ENCODE peak calls at places on chromosomes 11 and 22, in seven cellular contexts. One of them, this sample, is unnamed.

GRCh38 chr22:46192210-46192993 is 42.1 kb downstream of the PPARA start:
- DNase-seq in non-pigmented ciliary epithelial cell: no peak
- DNase-seq in fibroblast of the aortic adventitia: no peak
- DNase-seq in activated CD4-positive, alpha-beta T cell treated with anti-CD3 and anti-CD28 coated beads, Interleukin-2, amount 50 U/mL, for 24 hours: no peak
- DNase-seq in stimulated activated CD4-positive, alpha-beta T cell treated with anti-CD3 and anti-CD28 coated beads, Interleukin-2, amount 100 ng/mL, for 48 hours: no peak
- DNase-seq in choroid plexus epithelial cell: no peak
- DNase-seq in stimulated activated CD8-positive, alpha-beta memory T cell treated with anti-CD3 and anti-CD28 coated beads, Interleukin-4, amount 100 ng/mL, for 24 hours: no peak
- DNase-seq in this sample: no peak

GRCh38 chr11:64419818-64420485 is 61.0 kb downstream of the RPS6KA4 start:
- DNase-seq in non-pigmented ciliary epithelial cell: no peak
- DNase-seq in fibroblast of the aortic adventitia: peak
- DNase-seq in activated CD4-positive, alpha-beta T cell treated with anti-CD3 and anti-CD28 coated beads, Interleukin-2, amount 50 U/mL, for 24 hours: no peak
- DNase-seq in stimulated activated CD4-positive, alpha-beta T cell treated with anti-CD3 and anti-CD28 coated beads, Interleukin-2, amount 100 ng/mL, for 48 hours: no peak
- DNase-seq in choroid plexus epithelial cell: peak
- DNase-seq in stimulated activated CD8-positive, alpha-beta memory T cell treated with anti-CD3 and anti-CD28 coated beads, Interleukin-4, amount 100 ng/mL, for 24 hours: no peak
- DNase-seq in this sample: peak

GRCh38 chr11:107018902-107019493 is 722 bp upstream of the GUCY1A2 start:
- DNase-seq in non-pigmented ciliary epithelial cell: no peak
- DNase-seq in fibroblast of the aortic adventitia: peak
- DNase-seq in activated CD4-positive, alpha-beta T cell treated with anti-CD3 and anti-CD28 coated beads, Interleukin-2, amount 50 U/mL, for 24 hours: no peak
- DNase-seq in stimulated activated CD4-positive, alpha-beta T cell treated with anti-CD3 and anti-CD28 coated beads, Interleukin-2, amount 100 ng/mL, for 48 hours: no peak
- DNase-seq in choroid plexus epithelial cell: peak
- DNase-seq in stimulated activated CD8-positive, alpha-beta memory T cell treated with anti-CD3 and anti-CD28 coated beads, Interleukin-4, amount 100 ng/mL, for 24 hours: no peak
- DNase-seq in this sample: peak

GRCh38 chr11:72831521-72832300 is 17.5 kb downstream of the ATG16L2 start:
- DNase-seq in non-pigmented ciliary epithelial cell: no peak
- DNase-seq in fibroblast of the aortic adventitia: peak
- DNase-seq in activated CD4-positive, alpha-beta T cell treated with anti-CD3 and anti-CD28 coated beads, Interleukin-2, amount 50 U/mL, for 24 hours: peak
- DNase-seq in stimulated activated CD4-positive, alpha-beta T cell treated with anti-CD3 and anti-CD28 coated beads, Interleukin-2, amount 100 ng/mL, for 48 hours: peak
- DNase-seq in choroid plexus epithelial cell: peak
- DNase-seq in stimulated activated CD8-positive, alpha-beta memory T cell treated with anti-CD3 and anti-CD28 coated beads, Interleukin-4, amount 100 ng/mL, for 24 hours: peak
- DNase-seq in this sample: peak

GRCh38 chr11:67272327-67273259 is 6.3 kb downstream of the GRK2 start:
- DNase-seq in non-pigmented ciliary epithelial cell: no peak
- DNase-seq in fibroblast of the aortic adventitia: no peak
- DNase-seq in activated CD4-positive, alpha-beta T cell treated with anti-CD3 and anti-CD28 coated beads, Interleukin-2, amount 50 U/mL, for 24 hours: no peak
- DNase-seq in stimulated activated CD4-positive, alpha-beta T cell treated with anti-CD3 and anti-CD28 coated beads, Interleukin-2, amount 100 ng/mL, for 48 hours: no peak
- DNase-seq in choroid plexus epithelial cell: no peak
- DNase-seq in stimulated activated CD8-positive, alpha-beta memory T cell treated with anti-CD3 and anti-CD28 coated beads, Interleukin-4, amount 100 ng/mL, for 24 hours: no peak
- DNase-seq in this sample: no peak

GRCh38 chr11:126080206-126080941 is 17.7 kb upstream of the CDON start:
- DNase-seq in non-pigmented ciliary epithelial cell: no peak
- DNase-seq in fibroblast of the aortic adventitia: peak
- DNase-seq in activated CD4-positive, alpha-beta T cell treated with anti-CD3 and anti-CD28 coated beads, Interleukin-2, amount 50 U/mL, for 24 hours: no peak
- DNase-seq in stimulated activated CD4-positive, alpha-beta T cell treated with anti-CD3 and anti-CD28 coated beads, Interleukin-2, amount 100 ng/mL, for 48 hours: no peak
- DNase-seq in choroid plexus epithelial cell: no peak
- DNase-seq in stimulated activated CD8-positive, alpha-beta memory T cell treated with anti-CD3 and anti-CD28 coated beads, Interleukin-4, amount 100 ng/mL, for 24 hours: no peak
- DNase-seq in this sample: peak

GRCh38 chr11:25377466-25377865 is 880.6 kb downstream of the LUZP2 start:
- DNase-seq in non-pigmented ciliary epithelial cell: no peak
- DNase-seq in fibroblast of the aortic adventitia: no peak
- DNase-seq in activated CD4-positive, alpha-beta T cell treated with anti-CD3 and anti-CD28 coated beads, Interleukin-2, amount 50 U/mL, for 24 hours: no peak
- DNase-seq in stimulated activated CD4-positive, alpha-beta T cell treated with anti-CD3 and anti-CD28 coated beads, Interleukin-2, amount 100 ng/mL, for 48 hours: no peak
- DNase-seq in choroid plexus epithelial cell: peak
- DNase-seq in stimulated activated CD8-positive, alpha-beta memory T cell treated with anti-CD3 and anti-CD28 coated beads, Interleukin-4, amount 100 ng/mL, for 24 hours: no peak
- DNase-seq in this sample: no peak

GRCh38 chr22:45039206-45039605 is 29.4 kb upstream of the PHF21B start:
- DNase-seq in non-pigmented ciliary epithelial cell: no peak
- DNase-seq in fibroblast of the aortic adventitia: no peak
- DNase-seq in activated CD4-positive, alpha-beta T cell treated with anti-CD3 and anti-CD28 coated beads, Interleukin-2, amount 50 U/mL, for 24 hours: no peak
- DNase-seq in stimulated activated CD4-positive, alpha-beta T cell treated with anti-CD3 and anti-CD28 coated beads, Interleukin-2, amount 100 ng/mL, for 48 hours: no peak
- DNase-seq in choroid plexus epithelial cell: no peak
- DNase-seq in stimulated activated CD8-positive, alpha-beta memory T cell treated with anti-CD3 and anti-CD28 coated beads, Interleukin-4, amount 100 ng/mL, for 24 hours: no peak
- DNase-seq in this sample: no peak

GRCh38 chr11:65279713-65280459 is 18.1 kb downstream of the POLA2 start:
- DNase-seq in non-pigmented ciliary epithelial cell: peak
- DNase-seq in fibroblast of the aortic adventitia: peak
- DNase-seq in activated CD4-positive, alpha-beta T cell treated with anti-CD3 and anti-CD28 coated beads, Interleukin-2, amount 50 U/mL, for 24 hours: peak
- DNase-seq in stimulated activated CD4-positive, alpha-beta T cell treated with anti-CD3 and anti-CD28 coated beads, Interleukin-2, amount 100 ng/mL, for 48 hours: peak
- DNase-seq in choroid plexus epithelial cell: peak
- DNase-seq in stimulated activated CD8-positive, alpha-beta memory T cell treated with anti-CD3 and anti-CD28 coated beads, Interleukin-4, amount 100 ng/mL, for 24 hours: peak
- DNase-seq in this sample: peak

GRCh38 chr22:17056058-17056457 is 28.7 kb upstream of the IL17RA start:
- DNase-seq in non-pigmented ciliary epithelial cell: no peak
- DNase-seq in fibroblast of the aortic adventitia: no peak
- DNase-seq in activated CD4-positive, alpha-beta T cell treated with anti-CD3 and anti-CD28 coated beads, Interleukin-2, amount 50 U/mL, for 24 hours: no peak
- DNase-seq in stimulated activated CD4-positive, alpha-beta T cell treated with anti-CD3 and anti-CD28 coated beads, Interleukin-2, amount 100 ng/mL, for 48 hours: no peak
- DNase-seq in choroid plexus epithelial cell: no peak
- DNase-seq in stimulated activated CD8-positive, alpha-beta memory T cell treated with anti-CD3 and anti-CD28 coated beads, Interleukin-4, amount 100 ng/mL, for 24 hours: no peak
- DNase-seq in this sample: no peak

GRCh38 chr11:68436985-68437926 is 23.3 kb upstream of the PPP6R3 start:
- DNase-seq in non-pigmented ciliary epithelial cell: peak
- DNase-seq in fibroblast of the aortic adventitia: peak
- DNase-seq in activated CD4-positive, alpha-beta T cell treated with anti-CD3 and anti-CD28 coated beads, Interleukin-2, amount 50 U/mL, for 24 hours: no peak
- DNase-seq in stimulated activated CD4-positive, alpha-beta T cell treated with anti-CD3 and anti-CD28 coated beads, Interleukin-2, amount 100 ng/mL, for 48 hours: no peak
- DNase-seq in choroid plexus epithelial cell: peak
- DNase-seq in stimulated activated CD8-positive, alpha-beta memory T cell treated with anti-CD3 and anti-CD28 coated beads, Interleukin-4, amount 100 ng/mL, for 24 hours: no peak
- DNase-seq in this sample: peak

GRCh38 chr22:29060251-29060650 is 1.4 kb downstream of the C22orf31 start:
- DNase-seq in non-pigmented ciliary epithelial cell: no peak
- DNase-seq in fibroblast of the aortic adventitia: no peak
- DNase-seq in activated CD4-positive, alpha-beta T cell treated with anti-CD3 and anti-CD28 coated beads, Interleukin-2, amount 50 U/mL, for 24 hours: no peak
- DNase-seq in stimulated activated CD4-positive, alpha-beta T cell treated with anti-CD3 and anti-CD28 coated beads, Interleukin-2, amount 100 ng/mL, for 48 hours: no peak
- DNase-seq in choroid plexus epithelial cell: no peak
- DNase-seq in stimulated activated CD8-positive, alpha-beta memory T cell treated with anti-CD3 and anti-CD28 coated beads, Interleukin-4, amount 100 ng/mL, for 24 hours: no peak
- DNase-seq in this sample: no peak

GRCh38 chr11:94837317-94837716 is 69.2 kb downstream of the AMOTL1 start:
- DNase-seq in non-pigmented ciliary epithelial cell: no peak
- DNase-seq in fibroblast of the aortic adventitia: peak
- DNase-seq in activated CD4-positive, alpha-beta T cell treated with anti-CD3 and anti-CD28 coated beads, Interleukin-2, amount 50 U/mL, for 24 hours: no peak
- DNase-seq in stimulated activated CD4-positive, alpha-beta T cell treated with anti-CD3 and anti-CD28 coated beads, Interleukin-2, amount 100 ng/mL, for 48 hours: no peak
- DNase-seq in choroid plexus epithelial cell: no peak
- DNase-seq in stimulated activated CD8-positive, alpha-beta memory T cell treated with anti-CD3 and anti-CD28 coated beads, Interleukin-4, amount 100 ng/mL, for 24 hours: no peak
- DNase-seq in this sample: no peak

GRCh38 chr11:10623797-10624761 is 55.6 kb upstream of the LYVE1 start:
- DNase-seq in non-pigmented ciliary epithelial cell: no peak
- DNase-seq in fibroblast of the aortic adventitia: peak
- DNase-seq in activated CD4-positive, alpha-beta T cell treated with anti-CD3 and anti-CD28 coated beads, Interleukin-2, amount 50 U/mL, for 24 hours: no peak
- DNase-seq in stimulated activated CD4-positive, alpha-beta T cell treated with anti-CD3 and anti-CD28 coated beads, Interleukin-2, amount 100 ng/mL, for 48 hours: no peak
- DNase-seq in choroid plexus epithelial cell: peak
- DNase-seq in stimulated activated CD8-positive, alpha-beta memory T cell treated with anti-CD3 and anti-CD28 coated beads, Interleukin-4, amount 100 ng/mL, for 24 hours: no peak
- DNase-seq in this sample: peak

GRCh38 chr11:3849297-3849874 is 6.1 kb upstream of the STIM1 start:
- DNase-seq in non-pigmented ciliary epithelial cell: no peak
- DNase-seq in fibroblast of the aortic adventitia: peak
- DNase-seq in activated CD4-positive, alpha-beta T cell treated with anti-CD3 and anti-CD28 coated beads, Interleukin-2, amount 50 U/mL, for 24 hours: peak
- DNase-seq in stimulated activated CD4-positive, alpha-beta T cell treated with anti-CD3 and anti-CD28 coated beads, Interleukin-2, amount 100 ng/mL, for 48 hours: peak
- DNase-seq in choroid plexus epithelial cell: peak
- DNase-seq in stimulated activated CD8-positive, alpha-beta memory T cell treated with anti-CD3 and anti-CD28 coated beads, Interleukin-4, amount 100 ng/mL, for 24 hours: no peak
- DNase-seq in this sample: peak

GRCh38 chr11:95891423-95892177 is 32.3 kb downstream of the MTMR2 start:
- DNase-seq in non-pigmented ciliary epithelial cell: no peak
- DNase-seq in fibroblast of the aortic adventitia: no peak
- DNase-seq in activated CD4-positive, alpha-beta T cell treated with anti-CD3 and anti-CD28 coated beads, Interleukin-2, amount 50 U/mL, for 24 hours: no peak
- DNase-seq in stimulated activated CD4-positive, alpha-beta T cell treated with anti-CD3 and anti-CD28 coated beads, Interleukin-2, amount 100 ng/mL, for 48 hours: no peak
- DNase-seq in choroid plexus epithelial cell: peak
- DNase-seq in stimulated activated CD8-positive, alpha-beta memory T cell treated with anti-CD3 and anti-CD28 coated beads, Interleukin-4, amount 100 ng/mL, for 24 hours: no peak
- DNase-seq in this sample: no peak

GRCh38 chr11:124897681-124898680 is at the start of gene ROBO4:
- DNase-seq in non-pigmented ciliary epithelial cell: peak
- DNase-seq in fibroblast of the aortic adventitia: peak
- DNase-seq in activated CD4-positive, alpha-beta T cell treated with anti-CD3 and anti-CD28 coated beads, Interleukin-2, amount 50 U/mL, for 24 hours: no peak
- DNase-seq in stimulated activated CD4-positive, alpha-beta T cell treated with anti-CD3 and anti-CD28 coated beads, Interleukin-2, amount 100 ng/mL, for 48 hours: no peak
- DNase-seq in choroid plexus epithelial cell: peak
- DNase-seq in stimulated activated CD8-positive, alpha-beta memory T cell treated with anti-CD3 and anti-CD28 coated beads, Interleukin-4, amount 100 ng/mL, for 24 hours: no peak
- DNase-seq in this sample: peak

GRCh38 chr11:82949352-82949751 is 47.8 kb downstream of the DDIAS start:
- DNase-seq in non-pigmented ciliary epithelial cell: no peak
- DNase-seq in fibroblast of the aortic adventitia: no peak
- DNase-seq in activated CD4-positive, alpha-beta T cell treated with anti-CD3 and anti-CD28 coated beads, Interleukin-2, amount 50 U/mL, for 24 hours: no peak
- DNase-seq in stimulated activated CD4-positive, alpha-beta T cell treated with anti-CD3 and anti-CD28 coated beads, Interleukin-2, amount 100 ng/mL, for 48 hours: no peak
- DNase-seq in choroid plexus epithelial cell: no peak
- DNase-seq in stimulated activated CD8-positive, alpha-beta memory T cell treated with anti-CD3 and anti-CD28 coated beads, Interleukin-4, amount 100 ng/mL, for 24 hours: no peak
- DNase-seq in this sample: no peak

GRCh38 chr22:37818397-37819099 is 4.6 kb upstream of the GALR3 start:
- DNase-seq in non-pigmented ciliary epithelial cell: no peak
- DNase-seq in fibroblast of the aortic adventitia: peak
- DNase-seq in activated CD4-positive, alpha-beta T cell treated with anti-CD3 and anti-CD28 coated beads, Interleukin-2, amount 50 U/mL, for 24 hours: peak
- DNase-seq in stimulated activated CD4-positive, alpha-beta T cell treated with anti-CD3 and anti-CD28 coated beads, Interleukin-2, amount 100 ng/mL, for 48 hours: peak
- DNase-seq in choroid plexus epithelial cell: peak
- DNase-seq in stimulated activated CD8-positive, alpha-beta memory T cell treated with anti-CD3 and anti-CD28 coated beads, Interleukin-4, amount 100 ng/mL, for 24 hours: peak
- DNase-seq in this sample: peak

GRCh38 chr22:43951966-43952365 is 3.3 kb upstream of the SAMM50 start:
- DNase-seq in non-pigmented ciliary epithelial cell: no peak
- DNase-seq in fibroblast of the aortic adventitia: no peak
- DNase-seq in activated CD4-positive, alpha-beta T cell treated with anti-CD3 and anti-CD28 coated beads, Interleukin-2, amount 50 U/mL, for 24 hours: no peak
- DNase-seq in stimulated activated CD4-positive, alpha-beta T cell treated with anti-CD3 and anti-CD28 coated beads, Interleukin-2, amount 100 ng/mL, for 48 hours: no peak
- DNase-seq in choroid plexus epithelial cell: no peak
- DNase-seq in stimulated activated CD8-positive, alpha-beta memory T cell treated with anti-CD3 and anti-CD28 coated beads, Interleukin-4, amount 100 ng/mL, for 24 hours: no peak
- DNase-seq in this sample: no peak

GRCh38 chr22:26606611-26607010 is 11.2 kb downstream of the CRYBB1 start:
- DNase-seq in non-pigmented ciliary epithelial cell: peak
- DNase-seq in fibroblast of the aortic adventitia: peak
- DNase-seq in activated CD4-positive, alpha-beta T cell treated with anti-CD3 and anti-CD28 coated beads, Interleukin-2, amount 50 U/mL, for 24 hours: no peak
- DNase-seq in stimulated activated CD4-positive, alpha-beta T cell treated with anti-CD3 and anti-CD28 coated beads, Interleukin-2, amount 100 ng/mL, for 48 hours: no peak
- DNase-seq in choroid plexus epithelial cell: peak
- DNase-seq in stimulated activated CD8-positive, alpha-beta memory T cell treated with anti-CD3 and anti-CD28 coated beads, Interleukin-4, amount 100 ng/mL, for 24 hours: no peak
- DNase-seq in this sample: peak

GRCh38 chr11:130673698-130674097 is 225.3 kb downstream of the ADAMTS15 start:
- DNase-seq in non-pigmented ciliary epithelial cell: no peak
- DNase-seq in fibroblast of the aortic adventitia: peak
- DNase-seq in activated CD4-positive, alpha-beta T cell treated with anti-CD3 and anti-CD28 coated beads, Interleukin-2, amount 50 U/mL, for 24 hours: no peak
- DNase-seq in stimulated activated CD4-positive, alpha-beta T cell treated with anti-CD3 and anti-CD28 coated beads, Interleukin-2, amount 100 ng/mL, for 48 hours: no peak
- DNase-seq in choroid plexus epithelial cell: no peak
- DNase-seq in stimulated activated CD8-positive, alpha-beta memory T cell treated with anti-CD3 and anti-CD28 coated beads, Interleukin-4, amount 100 ng/mL, for 24 hours: no peak
- DNase-seq in this sample: no peak

GRCh38 chr11:93100211-93100610 is 97.6 kb downstream of the SLC36A4 start:
- DNase-seq in non-pigmented ciliary epithelial cell: no peak
- DNase-seq in fibroblast of the aortic adventitia: peak
- DNase-seq in activated CD4-positive, alpha-beta T cell treated with anti-CD3 and anti-CD28 coated beads, Interleukin-2, amount 50 U/mL, for 24 hours: no peak
- DNase-seq in stimulated activated CD4-positive, alpha-beta T cell treated with anti-CD3 and anti-CD28 coated beads, Interleukin-2, amount 100 ng/mL, for 48 hours: no peak
- DNase-seq in choroid plexus epithelial cell: peak
- DNase-seq in stimulated activated CD8-positive, alpha-beta memory T cell treated with anti-CD3 and anti-CD28 coated beads, Interleukin-4, amount 100 ng/mL, for 24 hours: no peak
- DNase-seq in this sample: peak

GRCh38 chr11:117696489-117696888 is 100.5 kb downstream of the DSCAML1 start:
- DNase-seq in non-pigmented ciliary epithelial cell: no peak
- DNase-seq in fibroblast of the aortic adventitia: no peak
- DNase-seq in activated CD4-positive, alpha-beta T cell treated with anti-CD3 and anti-CD28 coated beads, Interleukin-2, amount 50 U/mL, for 24 hours: no peak
- DNase-seq in stimulated activated CD4-positive, alpha-beta T cell treated with anti-CD3 and anti-CD28 coated beads, Interleukin-2, amount 100 ng/mL, for 48 hours: no peak
- DNase-seq in choroid plexus epithelial cell: no peak
- DNase-seq in stimulated activated CD8-positive, alpha-beta memory T cell treated with anti-CD3 and anti-CD28 coated beads, Interleukin-4, amount 100 ng/mL, for 24 hours: no peak
- DNase-seq in this sample: no peak

GRCh38 chr22:36930041-36930935 is 16.9 kb downstream of the CSF2RB start:
- DNase-seq in non-pigmented ciliary epithelial cell: no peak
- DNase-seq in fibroblast of the aortic adventitia: no peak
- DNase-seq in activated CD4-positive, alpha-beta T cell treated with anti-CD3 and anti-CD28 coated beads, Interleukin-2, amount 50 U/mL, for 24 hours: no peak
- DNase-seq in stimulated activated CD4-positive, alpha-beta T cell treated with anti-CD3 and anti-CD28 coated beads, Interleukin-2, amount 100 ng/mL, for 48 hours: no peak
- DNase-seq in choroid plexus epithelial cell: no peak
- DNase-seq in stimulated activated CD8-positive, alpha-beta memory T cell treated with anti-CD3 and anti-CD28 coated beads, Interleukin-4, amount 100 ng/mL, for 24 hours: no peak
- DNase-seq in this sample: no peak

GRCh38 chr22:32512267-32512982 is 37.8 kb downstream of the FBXO7 start:
- DNase-seq in non-pigmented ciliary epithelial cell: no peak
- DNase-seq in fibroblast of the aortic adventitia: no peak
- DNase-seq in activated CD4-positive, alpha-beta T cell treated with anti-CD3 and anti-CD28 coated beads, Interleukin-2, amount 50 U/mL, for 24 hours: no peak
- DNase-seq in stimulated activated CD4-positive, alpha-beta T cell treated with anti-CD3 and anti-CD28 coated beads, Interleukin-2, amount 100 ng/mL, for 48 hours: no peak
- DNase-seq in choroid plexus epithelial cell: no peak
- DNase-seq in stimulated activated CD8-positive, alpha-beta memory T cell treated with anti-CD3 and anti-CD28 coated beads, Interleukin-4, amount 100 ng/mL, for 24 hours: no peak
- DNase-seq in this sample: no peak

GRCh38 chr11:34454308-34455032 is 15.7 kb downstream of the CAT start:
- DNase-seq in non-pigmented ciliary epithelial cell: no peak
- DNase-seq in fibroblast of the aortic adventitia: no peak
- DNase-seq in activated CD4-positive, alpha-beta T cell treated with anti-CD3 and anti-CD28 coated beads, Interleukin-2, amount 50 U/mL, for 24 hours: no peak
- DNase-seq in stimulated activated CD4-positive, alpha-beta T cell treated with anti-CD3 and anti-CD28 coated beads, Interleukin-2, amount 100 ng/mL, for 48 hours: no peak
- DNase-seq in choroid plexus epithelial cell: no peak
- DNase-seq in stimulated activated CD8-positive, alpha-beta memory T cell treated with anti-CD3 and anti-CD28 coated beads, Interleukin-4, amount 100 ng/mL, for 24 hours: no peak
- DNase-seq in this sample: no peak

GRCh38 chr11:95398437-95399112 is 167.6 kb upstream of the SESN3 start:
- DNase-seq in non-pigmented ciliary epithelial cell: no peak
- DNase-seq in fibroblast of the aortic adventitia: peak
- DNase-seq in activated CD4-positive, alpha-beta T cell treated with anti-CD3 and anti-CD28 coated beads, Interleukin-2, amount 50 U/mL, for 24 hours: no peak
- DNase-seq in stimulated activated CD4-positive, alpha-beta T cell treated with anti-CD3 and anti-CD28 coated beads, Interleukin-2, amount 100 ng/mL, for 48 hours: no peak
- DNase-seq in choroid plexus epithelial cell: peak
- DNase-seq in stimulated activated CD8-positive, alpha-beta memory T cell treated with anti-CD3 and anti-CD28 coated beads, Interleukin-4, amount 100 ng/mL, for 24 hours: no peak
- DNase-seq in this sample: peak

GRCh38 chr22:43828711-43829447 is 16.8 kb upstream of the EFCAB6 start:
- DNase-seq in non-pigmented ciliary epithelial cell: no peak
- DNase-seq in fibroblast of the aortic adventitia: peak
- DNase-seq in activated CD4-positive, alpha-beta T cell treated with anti-CD3 and anti-CD28 coated beads, Interleukin-2, amount 50 U/mL, for 24 hours: no peak
- DNase-seq in stimulated activated CD4-positive, alpha-beta T cell treated with anti-CD3 and anti-CD28 coated beads, Interleukin-2, amount 100 ng/mL, for 48 hours: no peak
- DNase-seq in choroid plexus epithelial cell: peak
- DNase-seq in stimulated activated CD8-positive, alpha-beta memory T cell treated with anti-CD3 and anti-CD28 coated beads, Interleukin-4, amount 100 ng/mL, for 24 hours: no peak
- DNase-seq in this sample: peak

GRCh38 chr11:128497057-128497957 is 90.1 kb downstream of the ETS1 start:
- DNase-seq in non-pigmented ciliary epithelial cell: peak
- DNase-seq in fibroblast of the aortic adventitia: peak
- DNase-seq in activated CD4-positive, alpha-beta T cell treated with anti-CD3 and anti-CD28 coated beads, Interleukin-2, amount 50 U/mL, for 24 hours: no peak
- DNase-seq in stimulated activated CD4-positive, alpha-beta T cell treated with anti-CD3 and anti-CD28 coated beads, Interleukin-2, amount 100 ng/mL, for 48 hours: no peak
- DNase-seq in choroid plexus epithelial cell: peak
- DNase-seq in stimulated activated CD8-positive, alpha-beta memory T cell treated with anti-CD3 and anti-CD28 coated beads, Interleukin-4, amount 100 ng/mL, for 24 hours: no peak
- DNase-seq in this sample: peak

This sample was measured in fibroblast of mammary gland.